ENCODE peak calls at places on chromosomes 2 and 18, in six cellular contexts. One of them, this sample, is unnamed. For H3K4me1, the result is how much of the 10 kb centered on the place peaks cover.

GRCh38 chr18:57833441-57834101 is 30.5 kb upstream of the ATP8B1 start:
- DNase-seq in IMR-90: peak
- DNase-seq in colonic mucosa: peak
- DNase-seq in HCT116: no peak
- DNase-seq in K562: peak
- DNase-seq in neural progenitor cell: peak
- DNase-seq in this sample: no peak

GRCh38 chr2:189783451-189783926 is 650 bp downstream of the ORMDL1 start:
- DNase-seq in colonic mucosa: no peak
- DNase-seq in neural progenitor cell: no peak
- DNase-seq in IMR-90: peak
- DNase-seq in K562: peak
- DNase-seq in HCT116: no peak
- DNase-seq in this sample: no peak

GRCh38 chr18:60064271-60064670 is 164.5 kb downstream of the PMAIP1 start:
- DNase-seq in K562: no peak
- DNase-seq in neural progenitor cell: no peak
- DNase-seq in HCT116: no peak
- DNase-seq in colonic mucosa: no peak
- DNase-seq in IMR-90: peak
- DNase-seq in this sample: no peak

GRCh38 chr2:195984951-195985726 is 83.5 kb downstream of the DNAH7 start:
- DNase-seq in IMR-90: no peak
- DNase-seq in colonic mucosa: no peak
- DNase-seq in neural progenitor cell: no peak
- DNase-seq in HCT116: no peak
- DNase-seq in K562: no peak
- DNase-seq in this sample: no peak

GRCh38 chr18:42157420-42157819 is 202.4 kb downstream of the PIK3C3 start:
- DNase-seq in IMR-90: no peak
- DNase-seq in neural progenitor cell: peak
- DNase-seq in colonic mucosa: no peak
- DNase-seq in K562: no peak
- DNase-seq in HCT116: no peak
- DNase-seq in this sample: no peak

GRCh38 chr2:101162561-101163330 is 11.6 kb upstream of the TBC1D8 start:
- DNase-seq in HCT116: no peak
- DNase-seq in K562: no peak
- DNase-seq in colonic mucosa: peak
- DNase-seq in neural progenitor cell: peak
- DNase-seq in IMR-90: no peak
- DNase-seq in this sample: peak

GRCh38 chr2:31382452-31383120 is 32.0 kb downstream of the XDH start:
- DNase-seq in IMR-90: peak
- DNase-seq in neural progenitor cell: no peak
- DNase-seq in K562: no peak
- DNase-seq in colonic mucosa: no peak
- DNase-seq in HCT116: no peak
- DNase-seq in this sample: peak

GRCh38 chr2:149329470-149330126 is 789 bp upstream of the LYPD6 start:
- DNase-seq in neural progenitor cell: peak
- DNase-seq in K562: no peak
- DNase-seq in HCT116: peak
- DNase-seq in IMR-90: peak
- DNase-seq in colonic mucosa: peak
- DNase-seq in this sample: peak

GRCh38 chr2:17191223-17191622 is 327.0 kb downstream of the RAD51AP2 start:
- DNase-seq in IMR-90: no peak
- DNase-seq in K562: no peak
- DNase-seq in HCT116: no peak
- DNase-seq in neural progenitor cell: no peak
- DNase-seq in colonic mucosa: no peak
- DNase-seq in this sample: no peak

GRCh38 chr18:11947214-11948119 is 33.8 kb upstream of the IMPA2 start:
- DNase-seq in neural progenitor cell: peak
- DNase-seq in colonic mucosa: peak
- DNase-seq in K562: peak
- DNase-seq in IMR-90: peak
- DNase-seq in HCT116: peak
- DNase-seq in this sample: peak

GRCh38 chr2:86068098-86069047 is 37.3 kb downstream of the POLR1A start:
- DNase-seq in IMR-90: peak
- DNase-seq in HCT116: no peak
- DNase-seq in colonic mucosa: no peak
- DNase-seq in neural progenitor cell: no peak
- DNase-seq in K562: no peak
- DNase-seq in this sample: no peak

GRCh38 chr2:219219113-219219696 is 447 bp upstream of the ABCB6 start:
- DNase-seq in K562: no peak
- DNase-seq in neural progenitor cell: peak
- DNase-seq in HCT116: no peak
- DNase-seq in IMR-90: no peak
- DNase-seq in colonic mucosa: no peak
- DNase-seq in this sample: peak

GRCh38 chr2:27222407-27222806 is 5.2 kb downstream of the CAD start:
- DNase-seq in HCT116: no peak
- DNase-seq in K562: no peak
- DNase-seq in neural progenitor cell: no peak
- DNase-seq in IMR-90: no peak
- DNase-seq in colonic mucosa: no peak
- DNase-seq in this sample: no peak

GRCh38 chr2:190649035-190649797 is at the start of gene NAB1:
- DNase-seq in colonic mucosa: peak
- DNase-seq in IMR-90: peak
- DNase-seq in K562: no peak
- DNase-seq in neural progenitor cell: peak
- DNase-seq in HCT116: no peak
- DNase-seq in this sample: peak

GRCh38 chr2:54058449-54058848 is 57.0 kb upstream of the ACYP2 start:
- DNase-seq in colonic mucosa: no peak
- DNase-seq in IMR-90: no peak
- DNase-seq in HCT116: no peak
- DNase-seq in neural progenitor cell: no peak
- DNase-seq in K562: no peak
- DNase-seq in this sample: no peak

GRCh38 chr2:192230864-192231453 is 36.2 kb upstream of the TMEFF2 start:
- DNase-seq in IMR-90: no peak
- DNase-seq in neural progenitor cell: peak
- DNase-seq in HCT116: no peak
- DNase-seq in K562: no peak
- DNase-seq in colonic mucosa: no peak
- DNase-seq in this sample: no peak

GRCh38 chr18:35415511-35416427 is 38.6 kb upstream of the ZNF396 start:
- DNase-seq in HCT116: no peak
- DNase-seq in neural progenitor cell: no peak
- DNase-seq in IMR-90: peak
- DNase-seq in colonic mucosa: no peak
- DNase-seq in K562: no peak
- DNase-seq in this sample: no peak

GRCh38 chr2:129872438-129872837 is 107.0 kb upstream of the RAB6C start:
- DNase-seq in IMR-90: no peak
- DNase-seq in colonic mucosa: no peak
- DNase-seq in HCT116: no peak
- DNase-seq in neural progenitor cell: no peak
- DNase-seq in K562: no peak
- DNase-seq in this sample: peak

GRCh38 chr18:79603321-79604204 is 76.0 kb upstream of the CTDP1 start:
- DNase-seq in IMR-90: no peak
- DNase-seq in HCT116: no peak
- DNase-seq in neural progenitor cell: no peak
- DNase-seq in K562: no peak
- DNase-seq in colonic mucosa: no peak
- DNase-seq in this sample: no peak

GRCh38 chr2:96264656-96265348 is 995 bp downstream of the TMEM127 start:
- DNase-seq in neural progenitor cell: peak
- DNase-seq in HCT116: no peak
- DNase-seq in K562: peak
- DNase-seq in colonic mucosa: peak
- DNase-seq in IMR-90: peak
- DNase-seq in this sample: peak

GRCh38 chr2:96262306-96262705 is 3.5 kb downstream of the TMEM127 start:
- DNase-seq in colonic mucosa: no peak
- DNase-seq in IMR-90: no peak
- DNase-seq in HCT116: no peak
- DNase-seq in neural progenitor cell: no peak
- DNase-seq in K562: no peak
- DNase-seq in this sample: no peak

GRCh38 chr2:96265840-96266569 is at the start of the genes CIAO1 and TMEM127:
- DNase-seq in neural progenitor cell: peak
- DNase-seq in IMR-90: peak
- DNase-seq in HCT116: peak
- DNase-seq in K562: peak
- DNase-seq in colonic mucosa: peak
- DNase-seq in this sample: peak

GRCh38 chr2:96265349-96265839 is 403 bp downstream of the TMEM127 start:
- DNase-seq in HCT116: no peak
- DNase-seq in K562: peak
- DNase-seq in IMR-90: no peak
- DNase-seq in colonic mucosa: peak
- DNase-seq in neural progenitor cell: peak
- DNase-seq in this sample: peak

DNA sequence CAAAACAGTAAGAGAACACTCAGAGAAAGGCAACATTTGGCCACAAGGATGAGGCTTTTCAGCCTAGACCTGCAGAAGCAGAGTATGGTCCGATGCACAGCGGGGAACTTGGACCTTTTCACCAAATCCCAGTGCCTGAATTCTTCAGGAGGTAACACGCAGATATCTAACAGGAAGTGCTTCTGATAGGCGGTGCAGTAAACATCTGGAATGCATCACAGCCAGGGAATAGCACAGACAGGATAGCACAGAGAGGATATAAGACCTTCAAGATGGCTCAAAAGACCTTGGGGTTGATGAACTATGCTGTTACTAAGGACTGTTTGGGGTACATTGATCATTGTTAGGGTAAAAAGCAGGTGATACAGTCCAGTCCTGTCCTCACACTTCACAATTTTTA is 1.7 kb downstream of the TMEM127 start:
- DNase-seq in colonic mucosa: no peak
- DNase-seq in IMR-90: peak
- DNase-seq in HCT116: no peak
- DNase-seq in K562: no peak
- DNase-seq in neural progenitor cell: no peak
- DNase-seq in this sample: no peak
- H3K4me1 ChIP-seq in colonic mucosa: half or more
- H3K4me1 ChIP-seq in IMR-90: under half
- H3K4me1 ChIP-seq in HCT116: under half
- H3K4me1 ChIP-seq in K562: under half
- H3K4me1 ChIP-seq in neural progenitor cell: under half
- H3K4me1 ChIP-seq in this sample: under half

DNA sequence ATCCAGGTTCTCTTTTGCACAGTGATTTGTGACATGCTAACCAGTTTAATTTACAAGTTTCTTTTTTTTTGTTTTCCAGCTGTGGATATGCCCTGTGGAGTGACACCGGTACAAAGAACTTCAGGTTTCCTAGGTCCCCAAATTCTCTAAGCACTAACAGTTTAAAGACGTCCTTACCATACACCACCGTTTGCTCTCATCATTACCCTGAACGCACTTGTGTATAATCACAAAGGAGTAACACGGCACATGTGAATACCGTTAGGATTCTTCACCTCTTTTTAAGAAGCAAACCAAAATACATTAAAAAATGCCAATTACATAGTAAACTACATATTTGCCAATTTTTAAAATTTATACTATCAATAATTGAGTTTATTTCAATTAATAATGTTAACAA is 833 bp downstream of the LANCL1 start:
- DNase-seq in colonic mucosa: no peak
- DNase-seq in neural progenitor cell: no peak
- DNase-seq in IMR-90: no peak
- DNase-seq in HCT116: no peak
- DNase-seq in K562: no peak
- DNase-seq in this sample: no peak
- H3K9ac ChIP-seq in colonic mucosa: no peak
- H3K9ac ChIP-seq in neural progenitor cell: peak
- H3K9ac ChIP-seq in IMR-90: peak
- H3K9ac ChIP-seq in HCT116: peak
- H3K9ac ChIP-seq in K562: no peak
- H3K9ac ChIP-seq in this sample: peak

GRCh38 chr2:9657083-9657482 is 26.3 kb upstream of the YWHAQ start:
- DNase-seq in IMR-90: no peak
- DNase-seq in neural progenitor cell: no peak
- DNase-seq in HCT116: no peak
- DNase-seq in K562: no peak
- DNase-seq in colonic mucosa: no peak
- DNase-seq in this sample: peak

GRCh38 chr2:9655441-9656269 is 24.9 kb upstream of the YWHAQ start:
- DNase-seq in HCT116: no peak
- DNase-seq in colonic mucosa: no peak
- DNase-seq in IMR-90: peak
- DNase-seq in neural progenitor cell: no peak
- DNase-seq in K562: no peak
- DNase-seq in this sample: no peak

GRCh38 chr2:9656270-9656766 is 25.5 kb upstream of the YWHAQ start:
- DNase-seq in neural progenitor cell: peak
- DNase-seq in K562: peak
- DNase-seq in IMR-90: peak
- DNase-seq in HCT116: no peak
- DNase-seq in colonic mucosa: no peak
- DNase-seq in this sample: peak

GRCh38 chr2:9658972-9659371 is 28.2 kb upstream of the YWHAQ start:
- DNase-seq in HCT116: no peak
- DNase-seq in colonic mucosa: no peak
- DNase-seq in K562: no peak
- DNase-seq in neural progenitor cell: no peak
- DNase-seq in IMR-90: peak
- DNase-seq in this sample: no peak

DNA sequence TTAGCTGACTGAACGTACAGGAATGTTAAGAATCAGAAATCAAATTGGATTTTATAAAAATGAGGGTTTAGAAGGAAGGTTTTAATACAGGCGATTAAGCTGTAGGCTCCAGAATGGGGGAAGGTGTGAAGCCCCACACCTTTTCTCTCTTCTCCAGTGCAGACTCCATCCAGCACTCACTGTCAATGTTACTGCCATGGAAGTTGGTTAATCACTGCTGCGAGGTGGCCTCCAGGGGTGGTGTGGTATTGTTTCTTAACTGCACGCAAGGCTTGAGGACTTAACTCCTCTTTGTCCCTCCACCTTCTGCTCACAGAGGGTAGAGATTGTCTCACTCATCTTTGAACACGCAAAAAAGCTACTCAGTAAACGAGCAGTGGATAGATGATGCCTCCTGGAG is 26.9 kb upstream of the YWHAQ start:
- DNase-seq in neural progenitor cell: no peak
- DNase-seq in IMR-90: no peak
- DNase-seq in K562: no peak
- DNase-seq in HCT116: no peak
- DNase-seq in colonic mucosa: no peak
- DNase-seq in this sample: peak
- TF ChIP-seq CTCF in neural progenitor cell: no peak
- TF ChIP-seq CTCF in IMR-90: peak
- TF ChIP-seq CTCF in K562: no peak
- TF ChIP-seq CTCF in HCT116: no peak
- TF ChIP-seq CTCF in colonic mucosa: no peak
- TF ChIP-seq CTCF in this sample: peak

DNA sequence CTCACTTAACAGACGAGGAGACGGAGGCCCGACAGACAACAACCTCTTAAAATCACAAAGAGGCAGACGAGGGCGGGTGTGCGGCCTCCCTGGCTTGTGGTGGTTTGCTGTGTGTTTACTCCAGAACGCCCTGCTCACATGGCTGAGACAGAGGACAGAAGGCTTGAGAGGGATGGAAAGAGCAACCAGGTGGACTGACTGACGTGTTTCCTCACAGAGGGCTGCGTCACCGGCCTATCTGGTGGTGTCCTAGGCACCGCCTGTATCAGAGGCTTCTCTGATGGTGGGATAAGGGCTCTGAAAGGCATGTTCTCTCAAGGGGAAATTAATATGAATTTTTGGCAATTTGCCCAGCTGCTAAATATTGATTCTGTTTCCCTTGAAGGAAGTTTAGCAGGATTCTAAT is 47.0 kb upstream of the RALBP1 start:
- DNase-seq in IMR-90: no peak
- DNase-seq in K562: no peak
- DNase-seq in HCT116: no peak
- DNase-seq in colonic mucosa: no peak
- DNase-seq in neural progenitor cell: no peak
- DNase-seq in this sample: no peak
- H3K4me1 ChIP-seq in IMR-90: under half
- H3K4me1 ChIP-seq in K562: under half
- H3K4me1 ChIP-seq in HCT116: under half
- H3K4me1 ChIP-seq in colonic mucosa: under half
- H3K4me1 ChIP-seq in neural progenitor cell: under half
- H3K4me1 ChIP-seq in this sample: under half

This sample was measured in endodermal cell.